ENCODE peak calls at places on chromosomes 2 and 18, in five cellular contexts. F, O, E, C and A are unnamed samples.

GRCh38 chr2:130767408-130767775 is 12.1 kb downstream of the AMER3 start:
- DNase-seq in C (no peak), F (no peak), O (peak), E (no peak), A (no peak)

GRCh38 chr2:223805008-223805407 is 32.4 kb downstream of the AP1S3 start:
- DNase-seq in C (no peak), O (no peak), E (no peak), F (no peak), A (no peak)

GRCh38 chr2:174108579-174108978 is 139.8 kb downstream of the OLA1 start:
- DNase-seq in O (no peak), E (no peak), C (no peak), F (no peak), A (no peak)

GRCh38 chr2:239905884-239906654 is 119.1 kb downstream of the NDUFA10 start:
- DNase-seq in F (no peak), C (no peak), O (peak), E (no peak), A (peak)

GRCh38 chr2:220469201-220469600 is 841.8 kb downstream of the SLC4A3 start:
- DNase-seq in O (no peak), F (no peak), E (no peak), C (peak), A (no peak)

GRCh38 chr18:12597775-12598174 is 60.1 kb downstream of the SPIRE1 start:
- DNase-seq in C (peak), F (no peak), O (no peak), E (no peak), A (peak)

GRCh38 chr2:25380023-25380422 is 38.3 kb upstream of the DNMT3A start:
- DNase-seq in E (no peak), O (no peak), C (no peak), F (no peak), A (no peak)

GRCh38 chr2:176518823-176519222 is 249.6 kb downstream of the MTX2 start:
- DNase-seq in E (no peak), F (no peak), O (peak), C (no peak), A (no peak)

GRCh38 chr2:40512246-40512645 is 60.4 kb upstream of the SLC8A1 start:
- DNase-seq in E (no peak), C (no peak), O (peak), F (no peak), A (no peak)

GRCh38 chr2:37984589-37984988 is 59.5 kb downstream of the RMDN2 start:
- DNase-seq in E (no peak), C (peak), O (no peak), F (no peak), A (no peak)

GRCh38 chr2:8588831-8589191 is 93.0 kb upstream of the ID2 start:
- DNase-seq in O (no peak), C (no peak), F (no peak), E (no peak), A (no peak)

GRCh38 chr18:59096098-59096779 is 43.4 kb upstream of the SEC11C start:
- DNase-seq in C (no peak), F (no peak), E (no peak), O (peak), A (no peak)

GRCh38 chr2:197072533-197072932 is 146.0 kb upstream of the PGAP1 start:
- DNase-seq in C (no peak), F (no peak), O (no peak), E (no peak), A (no peak)

GRCh38 chr2:73260338-73260984 is 23.8 kb downstream of the FBXO41 start:
- DNase-seq in C (peak), F (no peak), O (peak), E (no peak), A (peak)

GRCh38 chr18:11986061-11986460 is 4.8 kb downstream of the IMPA2 start:
- DNase-seq in E (no peak), F (no peak), C (no peak), O (no peak), A (peak)

GRCh38 chr2:200399046-200399445 is 92.6 kb downstream of the SPATS2L start:
- DNase-seq in F (no peak), C (peak), O (no peak), E (no peak), A (no peak)

GRCh38 chr2:199456383-199457146 is 1.2 kb downstream of the SATB2 start:
- DNase-seq in C (no peak), O (no peak), E (no peak), F (no peak), A (no peak)

GRCh38 chr18:75728621-75729020 is 301.1 kb upstream of the SMIM21 start:
- DNase-seq in O (no peak), E (no peak), F (no peak), C (no peak), A (no peak)

GRCh38 chr2:12813166-12813565 is 96.4 kb downstream of the TRIB2 start:
- DNase-seq in C (no peak), E (no peak), O (no peak), F (no peak), A (no peak)

GRCh38 chr2:119227346-119227745 is 3.7 kb downstream of the STEAP3 start:
- DNase-seq in C (no peak), E (no peak), F (no peak), O (no peak), A (no peak)

GRCh38 chr2:242030226-242030575 is 160.7 kb downstream of the RTP5 start:
- DNase-seq in O (peak), E (peak), F (no peak), C (no peak), A (no peak)

GRCh38 chr2:230762317-230762896 is 49.8 kb downstream of the CAB39 start:
- DNase-seq in C (no peak), F (no peak), O (peak), E (no peak), A (no peak)
- TF ChIP-seq CTCF in C (peak), F (peak), O (peak), E (peak), A (peak)

DNA sequence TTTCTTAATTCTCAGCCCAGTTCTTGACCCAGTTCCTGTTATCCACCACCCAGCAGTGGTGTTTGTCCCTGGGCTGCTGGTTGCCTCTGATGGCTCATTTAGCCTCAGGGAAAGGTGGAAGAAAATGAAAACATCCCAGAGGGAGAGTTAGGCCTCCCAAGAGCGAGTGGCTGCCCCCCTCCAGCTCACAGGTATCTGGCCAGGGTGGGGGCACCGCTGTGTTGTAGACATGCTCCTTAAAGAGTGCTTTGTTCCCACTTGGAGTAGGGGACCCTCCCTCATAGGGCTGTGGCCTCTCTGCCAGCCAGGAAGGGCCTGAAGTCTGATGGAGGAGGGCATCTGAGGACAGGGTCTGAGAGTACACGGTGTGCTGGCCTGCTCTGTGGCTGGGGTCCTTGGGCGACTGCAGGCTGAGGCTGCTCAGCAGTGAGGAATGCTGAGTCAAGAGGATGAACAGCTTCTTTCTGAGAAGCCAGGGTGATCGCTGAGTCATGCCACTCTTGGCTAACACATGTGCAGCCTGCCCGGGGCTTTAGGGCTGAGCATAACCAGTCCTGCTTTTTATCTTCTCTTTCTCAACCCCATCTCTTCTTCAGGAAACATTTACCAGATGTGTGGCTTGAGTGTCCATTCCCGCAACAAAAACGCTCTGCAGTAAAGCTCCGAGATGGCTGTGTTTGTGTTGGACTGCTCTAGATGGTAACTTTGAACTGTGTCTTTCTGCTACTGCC is 72.4 kb downstream of the IL1R2 start:
- DNase-seq in C (peak), F (peak), E (peak), O (peak), A (peak)
- H3K4me3 ChIP-seq in C (peak), F (peak), E (no peak), O (no peak), A (no peak)

DNA sequence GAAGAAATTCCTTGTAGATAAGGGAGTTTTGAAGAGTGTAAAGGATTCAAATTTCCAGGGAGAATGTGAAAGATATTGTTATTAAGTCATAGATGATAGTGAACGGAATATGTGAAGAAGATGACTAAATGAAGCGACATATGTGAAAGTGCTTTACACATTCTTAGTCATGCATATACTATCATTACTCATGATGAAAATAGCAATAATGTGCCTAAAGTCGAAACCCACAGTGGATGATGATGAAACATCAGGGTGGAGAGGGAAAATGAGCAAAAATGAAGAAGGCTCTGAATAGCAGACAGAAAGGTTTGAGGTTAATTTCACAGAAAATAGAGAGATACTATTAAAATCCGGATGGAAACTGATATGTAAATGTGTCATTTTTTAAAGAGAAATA is 1237.1 kb downstream of the LRP1B start:
- DNase-seq in F (no peak), E (no peak), C (peak), O (no peak), A (no peak)
- H3K27ac ChIP-seq in F (no peak), E (no peak), C (no peak), O (no peak), A (no peak)

GRCh38 chr18:22132763-22133162 is 36.6 kb upstream of the GATA6 start:
- DNase-seq in E (no peak), F (no peak), C (no peak), O (no peak), A (no peak)
- TF ChIP-seq CTCF in E (no peak), F (no peak), C (no peak), O (no peak), A (no peak)

DNA sequence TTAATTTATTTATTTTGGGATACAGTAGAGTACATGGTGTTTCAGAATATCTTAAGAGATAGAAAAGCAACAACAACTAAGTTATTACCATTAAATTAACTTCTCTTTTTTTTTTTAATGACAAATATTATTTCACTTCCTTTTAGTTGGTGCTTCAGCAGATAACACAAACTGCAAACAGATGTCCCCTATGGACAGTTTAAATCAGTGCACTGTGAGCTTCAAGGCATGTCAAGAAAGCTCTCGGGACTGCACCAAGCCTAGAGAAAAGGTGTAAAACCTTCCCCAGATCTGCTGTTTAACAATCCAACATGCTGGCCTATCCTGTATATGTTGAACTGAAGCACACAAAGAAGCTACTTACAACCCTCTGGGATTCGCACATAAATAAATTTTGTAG is 122.7 kb downstream of the TCF4 start:
- DNase-seq in F (no peak), C (no peak), O (no peak), E (no peak), A (no peak)
- H3K4me3 ChIP-seq in F (no peak), C (no peak), O (no peak), E (no peak), A (no peak)

GRCh38 chr18:78871631-78872030 is 108.0 kb upstream of the SALL3 start:
- DNase-seq in O (no peak), F (no peak), C (no peak), E (no peak), A (no peak)
- H3K27ac ChIP-seq in O (no peak), F (no peak), C (no peak), E (no peak), A (no peak)